ENCODE peak calls at places on chromosomes 3 and 15, in six cellular contexts. One of them, this sample, is unnamed.

GRCh38 chr3:46671541-46672348 is 21.7 kb downstream of the ALS2CL start:
- DNase-seq in astrocyte: no peak
- DNase-seq in tibial artery: peak
- DNase-seq in OCI-LY7: no peak
- DNase-seq in GM10248: no peak
- DNase-seq in Peyer's patch: no peak
- DNase-seq in this sample: no peak

GRCh38 chr15:63502137-63502801 is 2.1 kb upstream of the USP3 start:
- DNase-seq in astrocyte: no peak
- DNase-seq in tibial artery: no peak
- DNase-seq in OCI-LY7: no peak
- DNase-seq in GM10248: no peak
- DNase-seq in Peyer's patch: peak
- DNase-seq in this sample: peak

GRCh38 chr3:129855454-129856419 is 37.8 kb downstream of the TMCC1 start:
- DNase-seq in astrocyte: peak
- DNase-seq in tibial artery: no peak
- DNase-seq in OCI-LY7: no peak
- DNase-seq in GM10248: no peak
- DNase-seq in Peyer's patch: no peak
- DNase-seq in this sample: peak

GRCh38 chr3:190017575-190018288 is 103.0 kb downstream of the P3H2 start:
- DNase-seq in astrocyte: peak
- DNase-seq in tibial artery: no peak
- DNase-seq in OCI-LY7: no peak
- DNase-seq in GM10248: no peak
- DNase-seq in Peyer's patch: no peak
- DNase-seq in this sample: peak

GRCh38 chr15:64667736-64668161 is 107.6 kb downstream of the RBPMS2 start:
- DNase-seq in astrocyte: peak
- DNase-seq in tibial artery: no peak
- DNase-seq in OCI-LY7: no peak
- DNase-seq in GM10248: no peak
- DNase-seq in Peyer's patch: no peak
- DNase-seq in this sample: no peak

GRCh38 chr3:164236856-164237255 is 841.4 kb downstream of the SI start:
- DNase-seq in astrocyte: no peak
- DNase-seq in tibial artery: no peak
- DNase-seq in OCI-LY7: no peak
- DNase-seq in GM10248: no peak
- DNase-seq in Peyer's patch: no peak
- DNase-seq in this sample: no peak

GRCh38 chr3:123021986-123022510 is 5.5 kb downstream of the SEMA5B start:
- DNase-seq in astrocyte: no peak
- DNase-seq in tibial artery: no peak
- DNase-seq in OCI-LY7: no peak
- DNase-seq in GM10248: no peak
- DNase-seq in Peyer's patch: no peak
- DNase-seq in this sample: no peak

GRCh38 chr15:101474233-101474632 is 15.3 kb downstream of the PCSK6 start:
- DNase-seq in astrocyte: no peak
- DNase-seq in tibial artery: no peak
- DNase-seq in OCI-LY7: no peak
- DNase-seq in GM10248: no peak
- DNase-seq in Peyer's patch: no peak
- DNase-seq in this sample: no peak

GRCh38 chr15:77568960-77569646 is 63.6 kb downstream of the LINGO1 start:
- DNase-seq in astrocyte: no peak
- DNase-seq in tibial artery: no peak
- DNase-seq in OCI-LY7: no peak
- DNase-seq in GM10248: no peak
- DNase-seq in Peyer's patch: no peak
- DNase-seq in this sample: peak

GRCh38 chr3:165883126-165883525 is 45.9 kb upstream of the BCHE start:
- DNase-seq in astrocyte: no peak
- DNase-seq in tibial artery: no peak
- DNase-seq in OCI-LY7: no peak
- DNase-seq in GM10248: no peak
- DNase-seq in Peyer's patch: no peak
- DNase-seq in this sample: no peak

GRCh38 chr3:51637941-51638471 is 33.0 kb upstream of the TEX264 start:
- DNase-seq in astrocyte: peak
- DNase-seq in tibial artery: no peak
- DNase-seq in OCI-LY7: peak
- DNase-seq in GM10248: peak
- DNase-seq in Peyer's patch: no peak
- DNase-seq in this sample: peak

GRCh38 chr3:111471851-111472250 is 70.1 kb upstream of the CD96 start:
- DNase-seq in astrocyte: peak
- DNase-seq in tibial artery: no peak
- DNase-seq in OCI-LY7: no peak
- DNase-seq in GM10248: no peak
- DNase-seq in Peyer's patch: no peak
- DNase-seq in this sample: no peak

GRCh38 chr3:167318306-167318705 is 61.8 kb downstream of the ZBBX start:
- DNase-seq in astrocyte: no peak
- DNase-seq in tibial artery: no peak
- DNase-seq in OCI-LY7: no peak
- DNase-seq in GM10248: no peak
- DNase-seq in Peyer's patch: no peak
- DNase-seq in this sample: no peak

GRCh38 chr3:71010731-71011455 is 572.6 kb downstream of the FOXP1 start:
- DNase-seq in astrocyte: no peak
- DNase-seq in tibial artery: no peak
- DNase-seq in OCI-LY7: peak
- DNase-seq in GM10248: peak
- DNase-seq in Peyer's patch: no peak
- DNase-seq in this sample: no peak

GRCh38 chr15:71448688-71449114 is 333.4 kb downstream of the THSD4 start:
- DNase-seq in astrocyte: peak
- DNase-seq in tibial artery: peak
- DNase-seq in OCI-LY7: peak
- DNase-seq in GM10248: peak
- DNase-seq in Peyer's patch: no peak
- DNase-seq in this sample: peak

GRCh38 chr3:139607981-139608380 is 68.4 kb upstream of the RBP1 start:
- DNase-seq in astrocyte: no peak
- DNase-seq in tibial artery: no peak
- DNase-seq in OCI-LY7: no peak
- DNase-seq in GM10248: no peak
- DNase-seq in Peyer's patch: no peak
- DNase-seq in this sample: no peak

GRCh38 chr3:71681224-71681668 is 44.0 kb downstream of the EIF4E3 start:
- DNase-seq in astrocyte: peak
- DNase-seq in tibial artery: peak
- DNase-seq in OCI-LY7: no peak
- DNase-seq in GM10248: peak
- DNase-seq in Peyer's patch: peak
- DNase-seq in this sample: peak

GRCh38 chr3:106629215-106629832 is 747.9 kb upstream of the CCDC54 start:
- DNase-seq in astrocyte: no peak
- DNase-seq in tibial artery: no peak
- DNase-seq in OCI-LY7: peak
- DNase-seq in GM10248: no peak
- DNase-seq in Peyer's patch: no peak
- DNase-seq in this sample: no peak

GRCh38 chr15:51731549-51732267 is 5.7 kb downstream of the LYSMD2 start:
- DNase-seq in astrocyte: peak
- DNase-seq in tibial artery: no peak
- DNase-seq in OCI-LY7: peak
- DNase-seq in GM10248: peak
- DNase-seq in Peyer's patch: no peak
- DNase-seq in this sample: peak

GRCh38 chr15:44738340-44738984 is 2.1 kb downstream of the TRIM69 start:
- DNase-seq in astrocyte: peak
- DNase-seq in tibial artery: no peak
- DNase-seq in OCI-LY7: peak
- DNase-seq in GM10248: peak
- DNase-seq in Peyer's patch: no peak
- DNase-seq in this sample: peak

GRCh38 chr15:33150993-33151392 is 43.5 kb downstream of the FMN1 start:
- DNase-seq in astrocyte: no peak
- DNase-seq in tibial artery: no peak
- DNase-seq in OCI-LY7: no peak
- DNase-seq in GM10248: no peak
- DNase-seq in Peyer's patch: no peak
- DNase-seq in this sample: no peak

GRCh38 chr3:69292959-69293574 is 92.8 kb downstream of the FRMD4B start:
- DNase-seq in astrocyte: no peak
- DNase-seq in tibial artery: no peak
- DNase-seq in OCI-LY7: no peak
- DNase-seq in GM10248: no peak
- DNase-seq in Peyer's patch: no peak
- DNase-seq in this sample: no peak

GRCh38 chr15:31024330-31024729 is 32.9 kb upstream of the MTMR10 start:
- DNase-seq in astrocyte: peak
- DNase-seq in tibial artery: no peak
- DNase-seq in OCI-LY7: no peak
- DNase-seq in GM10248: no peak
- DNase-seq in Peyer's patch: no peak
- DNase-seq in this sample: peak

GRCh38 chr3:14680716-14681115 is 5.8 kb downstream of the C3orf20 start:
- DNase-seq in astrocyte: peak
- DNase-seq in tibial artery: no peak
- DNase-seq in OCI-LY7: no peak
- DNase-seq in GM10248: no peak
- DNase-seq in Peyer's patch: no peak
- DNase-seq in this sample: peak

GRCh38 chr3:141446737-141447136 is 40.1 kb upstream of the RASA2 start:
- DNase-seq in astrocyte: no peak
- DNase-seq in tibial artery: no peak
- DNase-seq in OCI-LY7: no peak
- DNase-seq in GM10248: no peak
- DNase-seq in Peyer's patch: no peak
- DNase-seq in this sample: no peak

GRCh38 chr15:64092864-64093626 is 593 bp downstream of the CIAO2A start:
- DNase-seq in astrocyte: peak
- DNase-seq in tibial artery: no peak
- DNase-seq in OCI-LY7: peak
- DNase-seq in GM10248: peak
- DNase-seq in Peyer's patch: peak
- DNase-seq in this sample: peak

GRCh38 chr3:109903100-109903499 is 565.8 kb upstream of the DPPA4 start:
- DNase-seq in astrocyte: no peak
- DNase-seq in tibial artery: no peak
- DNase-seq in OCI-LY7: no peak
- DNase-seq in GM10248: no peak
- DNase-seq in Peyer's patch: no peak
- DNase-seq in this sample: no peak
- TF ChIP-seq CTCF in astrocyte: no peak
- TF ChIP-seq CTCF in tibial artery: no peak
- TF ChIP-seq CTCF in OCI-LY7: no peak
- TF ChIP-seq CTCF in GM10248: no peak
- TF ChIP-seq CTCF in Peyer's patch: no peak
- TF ChIP-seq CTCF in this sample: no peak

GRCh38 chr3:40414270-40414669 is 27.3 kb downstream of the ENTPD3 start:
- DNase-seq in astrocyte: no peak
- DNase-seq in tibial artery: no peak
- DNase-seq in OCI-LY7: no peak
- DNase-seq in GM10248: no peak
- DNase-seq in Peyer's patch: no peak
- DNase-seq in this sample: no peak

GRCh38 chr3:40422861-40423260 is 34.3 kb upstream of the RPL14 start:
- DNase-seq in astrocyte: no peak
- DNase-seq in tibial artery: no peak
- DNase-seq in OCI-LY7: no peak
- DNase-seq in GM10248: no peak
- DNase-seq in Peyer's patch: no peak
- DNase-seq in this sample: no peak

DNA sequence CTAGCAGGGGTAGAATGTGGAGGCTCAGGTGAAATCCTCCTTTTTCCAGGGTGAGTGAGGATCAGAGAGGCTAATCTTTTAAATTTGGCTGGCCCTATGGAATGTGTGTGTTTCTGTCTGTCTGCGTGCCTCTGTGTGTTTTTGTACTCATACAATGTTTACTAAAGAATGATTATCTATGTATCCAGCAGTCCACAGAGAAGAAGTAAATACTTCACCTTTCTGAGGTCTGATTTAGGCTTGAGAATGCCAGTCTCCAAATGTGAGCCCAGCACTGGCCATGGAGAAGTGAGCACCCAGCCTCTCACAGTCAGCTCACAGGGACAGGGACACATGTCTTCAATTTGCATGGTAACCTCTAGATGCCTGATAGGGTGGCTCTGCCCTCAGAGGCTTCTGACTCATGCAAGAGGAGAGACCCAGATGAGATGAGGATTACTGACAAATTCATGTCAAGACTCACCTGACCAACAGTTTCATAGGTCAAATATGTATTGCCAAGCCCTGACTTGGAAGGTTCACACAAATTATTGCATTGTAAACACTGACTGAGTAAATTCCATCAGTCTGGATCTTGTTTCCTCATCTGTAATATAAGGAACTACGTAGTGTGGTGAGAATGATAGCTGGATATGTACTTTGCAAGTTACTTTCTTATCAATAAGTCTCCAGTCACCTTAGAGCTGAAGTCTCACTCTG is 31.0 kb downstream of the ENTPD3 start:
- DNase-seq in astrocyte: no peak
- DNase-seq in tibial artery: no peak
- DNase-seq in OCI-LY7: no peak
- DNase-seq in GM10248: no peak
- DNase-seq in Peyer's patch: no peak
- DNase-seq in this sample: no peak
- TF ChIP-seq CTCF in astrocyte: no peak
- TF ChIP-seq CTCF in tibial artery: no peak
- TF ChIP-seq CTCF in OCI-LY7: no peak
- TF ChIP-seq CTCF in GM10248: no peak
- TF ChIP-seq CTCF in Peyer's patch: no peak
- TF ChIP-seq CTCF in this sample: no peak

GRCh38 chr3:102180291-102180931 is 254.4 kb upstream of the ZPLD1 start:
- DNase-seq in astrocyte: peak
- DNase-seq in tibial artery: no peak
- DNase-seq in OCI-LY7: no peak
- DNase-seq in GM10248: no peak
- DNase-seq in Peyer's patch: no peak
- DNase-seq in this sample: peak
- TF ChIP-seq CTCF in astrocyte: no peak
- TF ChIP-seq CTCF in tibial artery: no peak
- TF ChIP-seq CTCF in OCI-LY7: no peak
- TF ChIP-seq CTCF in GM10248: no peak
- TF ChIP-seq CTCF in Peyer's patch: no peak
- TF ChIP-seq CTCF in this sample: no peak

DNA sequence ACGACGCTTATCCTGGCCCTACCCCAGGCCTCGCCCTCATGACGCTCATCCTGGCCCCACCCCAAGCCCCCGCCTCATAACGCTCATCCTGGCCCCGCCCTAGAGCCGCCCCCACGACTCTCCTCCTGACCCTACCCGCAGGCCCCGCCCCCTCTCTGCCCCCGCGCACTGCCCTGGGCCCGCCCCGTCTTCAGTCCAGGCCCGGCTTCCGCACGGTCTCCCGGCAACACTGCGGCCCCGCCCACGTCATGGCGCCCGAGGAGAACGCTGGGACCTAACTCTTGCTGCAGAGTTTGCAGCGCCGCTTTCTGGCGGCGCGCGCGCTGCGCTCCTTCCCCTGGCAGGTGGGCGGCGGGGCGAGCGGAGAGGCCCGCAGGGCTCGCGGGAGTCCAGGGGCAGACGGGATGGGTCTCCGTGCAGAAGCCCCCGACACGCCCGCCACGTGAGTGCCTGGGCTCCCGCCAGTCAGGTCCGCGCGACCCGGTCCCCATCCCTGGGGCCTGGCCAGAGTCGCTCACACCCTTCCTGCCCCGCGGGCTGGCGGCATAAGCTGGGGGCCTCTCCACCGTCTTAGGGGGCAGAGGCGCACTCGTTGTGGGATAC is 52.5 kb upstream of the ROPN1B start:
- DNase-seq in astrocyte: peak
- DNase-seq in tibial artery: no peak
- DNase-seq in OCI-LY7: peak
- DNase-seq in GM10248: peak
- DNase-seq in Peyer's patch: peak
- DNase-seq in this sample: peak
- TF ChIP-seq CTCF in astrocyte: no peak
- TF ChIP-seq CTCF in tibial artery: no peak
- TF ChIP-seq CTCF in OCI-LY7: peak
- TF ChIP-seq CTCF in GM10248: peak
- TF ChIP-seq CTCF in Peyer's patch: no peak
- TF ChIP-seq CTCF in this sample: peak

This sample was measured in fibroblast of villous mesenchyme.